ENCODE peak calls at places on chromosomes 5 and 9, in seven cellular contexts. G is A549; K is naive thymus-derived CD4-positive, alpha-beta T cell; A is sigmoid colon; I is body of pancreas; U is upper lobe of right lung; C is osteoblast. O is an unnamed sample.
A peak's percentile ranks its signal among the peaks of the same experiment; 100 is the strongest.

GRCh38 chr9:37369671-37370070 is 52.8 kb upstream of the GRHPR start:
- DNase-seq in G (no peak), K (no peak), A (no peak), I (no peak), U (no peak), C (no peak), O (peak; percentile 91)

GRCh38 chr9:92294297-92294676 is 790 bp upstream of the IARS1 start:
- DNase-seq in G (peak; percentile 29), K (no peak), A (peak; percentile 60), I (no peak), U (no peak), C (no peak), O (peak; percentile 52)

GRCh38 chr5:144030904-144031303 is 139.6 kb downstream of the YIPF5 start:
- DNase-seq in G (no peak), K (no peak), A (no peak), I (no peak), U (no peak), C (no peak), O (no peak)

GRCh38 chr5:125257057-125257970 is 510.9 kb upstream of the ZNF608 start:
- DNase-seq in G (no peak), K (no peak), A (no peak), I (no peak), U (no peak), C (no peak), O (no peak)

GRCh38 chr5:91652678-91653077 is 269.6 kb upstream of the ARRDC3 start:
- DNase-seq in G (no peak), K (no peak), A (no peak), I (no peak), U (no peak), C (no peak), O (no peak)

GRCh38 chr5:159412284-159413046 is 82.2 kb upstream of the IL12B start:
- DNase-seq in G (no peak), K (peak; percentile 83), A (no peak), I (no peak), U (no peak), C (no peak), O (peak; percentile 30)

GRCh38 chr9:35820076-35820475 is 5.2 kb upstream of the HINT2 start:
- DNase-seq in G (no peak), K (no peak), A (no peak), I (no peak), U (no peak), C (peak; percentile 96), O (no peak)

GRCh38 chr5:106873558-106873957 is 797.2 kb downstream of the EFNA5 start:
- DNase-seq in G (no peak), K (no peak), A (no peak), I (peak; percentile 19), U (no peak), C (no peak), O (no peak)

GRCh38 chr5:160291467-160291866 is 20.9 kb downstream of the CCNJL start:
- DNase-seq in G (no peak), K (no peak), A (no peak), I (no peak), U (no peak), C (no peak), O (no peak)

GRCh38 chr5:457195-457961 is 14.4 kb downstream of the EXOC3 start:
- DNase-seq in G (no peak), K (no peak), A (peak; percentile 44), I (peak; percentile 10), U (peak; percentile 36), C (peak; percentile 49), O (no peak)

DNA sequence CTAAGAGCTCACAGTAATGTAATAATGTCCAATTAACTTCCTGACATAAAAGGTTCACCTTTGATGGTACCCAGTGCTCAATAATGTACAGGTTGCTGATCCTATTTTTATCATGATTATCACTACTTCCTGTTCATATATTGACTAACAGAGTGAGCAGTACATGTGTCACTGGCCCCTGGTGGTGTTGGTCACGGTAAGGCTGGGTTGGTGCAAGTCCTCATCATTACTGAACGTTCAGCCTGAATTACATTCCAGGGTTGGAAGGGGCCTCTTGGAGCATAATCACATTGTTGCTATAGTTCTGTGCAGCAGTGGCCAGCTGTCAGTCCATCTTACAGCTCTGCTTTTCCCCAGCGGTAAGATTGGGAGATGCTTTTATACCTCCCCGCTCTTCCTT is 24.2 kb upstream of the CKMT2 start:
- DNase-seq in G (no peak), K (no peak), A (no peak), I (no peak), U (no peak), C (no peak), O (no peak)
- H3K4me1 ChIP-seq in G (no peaks in the 10 kb centered on the region), K (no peaks in the 10 kb centered on the region), A (no peaks in the 10 kb centered on the region), I (peaks cover 20% of the 10 kb centered on the region), U (no peaks in the 10 kb centered on the region), C (no peaks in the 10 kb centered on the region), O (no peaks in the 10 kb centered on the region)

DNA sequence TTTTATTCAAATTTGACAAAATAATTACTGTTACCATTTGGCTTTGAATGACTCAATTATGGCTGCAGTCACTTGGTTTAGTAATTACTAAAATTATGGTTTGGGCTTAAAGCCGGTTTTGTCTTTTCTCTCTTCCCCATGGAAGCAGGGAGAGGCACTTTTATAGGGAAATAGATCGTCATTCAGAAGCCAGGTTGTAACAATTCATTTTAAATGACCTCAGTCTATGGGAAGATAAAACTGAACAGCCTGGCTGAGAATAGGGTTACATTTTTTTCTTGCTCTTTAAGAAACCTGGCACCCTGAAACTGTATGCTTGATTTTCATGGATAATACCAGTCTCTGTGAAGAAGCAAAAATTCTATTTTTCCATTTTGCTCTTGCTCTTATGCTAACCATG is 169.8 kb downstream of the SMC2 start:
- DNase-seq in G (no peak), K (no peak), A (no peak), I (no peak), U (no peak), C (no peak), O (no peak)
- H3K27ac ChIP-seq in G (no peak overlapping the region), K (no peak overlapping the region), A (no peak overlapping the region), I (no peak overlapping the region), U (no peak overlapping the region), C (no peak overlapping the region), O (no peak overlapping the region)

GRCh38 chr5:171989276-171989675 is 17.2 kb downstream of the FBXW11 start:
- DNase-seq in G (no peak), K (no peak), A (no peak), I (no peak), U (no peak), C (no peak), O (no peak)

GRCh38 chr5:171989946-171990712 is 16.3 kb downstream of the FBXW11 start:
- DNase-seq in G (no peak), K (no peak), A (no peak), I (no peak), U (no peak), C (no peak), O (no peak)

GRCh38 chr5:171992305-171992704 is 14.1 kb downstream of the FBXW11 start:
- DNase-seq in G (no peak), K (no peak), A (no peak), I (no peak), U (no peak), C (no peak), O (no peak)

GRCh38 chr5:171992813-171993212 is 13.6 kb downstream of the FBXW11 start:
- DNase-seq in G (no peak), K (no peak), A (no peak), I (no peak), U (no peak), C (no peak), O (no peak)

GRCh38 chr5:171990713-171991015 is 15.8 kb downstream of the FBXW11 start:
- DNase-seq in G (no peak), K (no peak), A (no peak), I (no peak), U (no peak), C (no peak), O (no peak)
- H3K4me1 ChIP-seq in G (peaks cover 4% of the 10 kb centered on the region), K (peaks cover 8% of the 10 kb centered on the region), A (no peaks in the 10 kb centered on the region), I (peaks cover 31% of the 10 kb centered on the region), U (peaks cover 19% of the 10 kb centered on the region), C (peaks cover 15% of the 10 kb centered on the region), O (peaks cover 24% of the 10 kb centered on the region)

GRCh38 chr9:70479880-70480291 is 65.4 kb upstream of the KLF9 start:
- DNase-seq in G (no peak), K (no peak), A (peak; percentile 72), I (peak; percentile 57), U (no peak), C (no peak), O (no peak)
- H3K27ac ChIP-seq in G (peak overlapping the region; percentile 10), K (no peak overlapping the region), A (peak overlapping the region; percentile 98), I (peak overlapping the region; percentile 97), U (peak overlapping the region; percentile 97), C (peak overlapping the region; percentile 73), O (no peak overlapping the region)

DNA sequence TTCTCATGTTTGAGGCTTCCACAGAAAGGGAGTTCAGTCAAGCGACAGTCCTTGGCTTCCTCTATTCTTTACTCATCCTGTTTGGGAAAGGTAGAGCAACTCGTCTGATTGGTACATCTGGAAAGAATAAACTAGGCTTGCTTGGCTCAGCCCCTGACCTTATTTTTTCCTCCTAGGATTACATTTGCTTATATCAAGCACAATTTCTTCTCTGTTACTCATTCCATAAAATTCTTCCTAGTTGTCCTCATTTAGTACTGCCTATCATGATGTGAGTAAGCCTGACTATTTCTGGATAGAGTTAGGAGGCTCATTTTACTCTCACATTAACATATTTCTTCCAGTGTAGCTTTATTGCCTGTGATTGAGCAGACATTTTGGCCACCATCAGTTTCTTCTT is 10.9 kb upstream of the CARNMT1 start:
- DNase-seq in G (no peak), K (no peak), A (no peak), I (no peak), U (no peak), C (peak; percentile 73), O (no peak)
- H3K4me1 ChIP-seq in G (no peaks in the 10 kb centered on the region), K (no peaks in the 10 kb centered on the region), A (no peaks in the 10 kb centered on the region), I (no peaks in the 10 kb centered on the region), U (no peaks in the 10 kb centered on the region), C (peaks cover 23% of the 10 kb centered on the region), O (no peaks in the 10 kb centered on the region)

GRCh38 chr9:79598562-79599345 is 27.0 kb downstream of the TLE4 start:
- DNase-seq in G (no peak), K (no peak), A (no peak), I (no peak), U (no peak), C (no peak), O (no peak)

GRCh38 chr9:79591463-79591862 is 19.7 kb downstream of the TLE4 start:
- DNase-seq in G (no peak), K (no peak), A (no peak), I (no peak), U (no peak), C (no peak), O (no peak)

GRCh38 chr9:79588488-79588887 is 16.7 kb downstream of the TLE4 start:
- DNase-seq in G (no peak), K (no peak), A (no peak), I (no peak), U (no peak), C (no peak), O (no peak)

GRCh38 chr9:79592736-79593493 is 21.1 kb downstream of the TLE4 start:
- DNase-seq in G (no peak), K (peak; percentile 59), A (no peak), I (no peak), U (no peak), C (no peak), O (no peak)
- H3K27ac ChIP-seq in G (no peak overlapping the region), K (no peak overlapping the region), A (no peak overlapping the region), I (no peak overlapping the region), U (no peak overlapping the region), C (peak overlapping the region; percentile 29), O (no peak overlapping the region)

GRCh38 chr9:136541179-136541578 is 4.7 kb downstream of the NOTCH1 start:
- DNase-seq in G (no peak), K (no peak), A (no peak), I (no peak), U (no peak), C (no peak), O (no peak)
- H3K4me1 ChIP-seq in G (peaks cover 16% of the 10 kb centered on the region), K (peaks cover 66% of the 10 kb centered on the region), A (peaks cover 77% of the 10 kb centered on the region), I (peaks cover 68% of the 10 kb centered on the region), U (peaks cover 60% of the 10 kb centered on the region), C (peaks cover 21% of the 10 kb centered on the region), O (peaks cover 37% of the 10 kb centered on the region)